ENCODE peak calls at places on chromosomes 6 and 20, in ten cellular contexts. N is HAP-1; B is Calu3; W is activated T-cell treated with anti-CD3 and anti-CD28 coated beads, Interleukin-2, amount 50 U/mL, for 72 hours; E is GM12865; V is H4; H is B cell; C is fibroblast of lung; S is CD14-positive monocyte; P is foreskin melanocyte. K is an unnamed sample.

GRCh38 chr20:34824861-34825529 is 456 bp downstream of the NCOA6 start:
- DNase-seq in N (peak), B (peak), W (peak), E (peak), V (peak), H (peak), C (peak), S (peak), P (peak), K (peak)

GRCh38 chr6:137283940-137284910 is 65.0 kb upstream of the IFNGR1 start:
- DNase-seq in N (no peak), B (no peak), W (no peak), E (peak), V (peak), H (no peak), C (no peak), S (no peak), P (peak), K (no peak)

GRCh38 chr6:161951139-161951538 is 677.3 kb upstream of the AGPAT4 start:
- DNase-seq in N (no peak), B (no peak), W (no peak), E (no peak), V (no peak), H (no peak), C (no peak), S (no peak), P (no peak), K (no peak)

GRCh38 chr6:89682991-89683390 is 44.4 kb upstream of the LYRM2 start:
- DNase-seq in N (no peak), B (no peak), W (no peak), E (no peak), V (no peak), H (no peak), C (no peak), S (no peak), P (no peak), K (no peak)

GRCh38 chr6:119172813-119173212 is 94.3 kb upstream of the FAM184A start:
- DNase-seq in N (no peak), B (no peak), W (no peak), E (no peak), V (no peak), H (no peak), C (no peak), S (no peak), P (no peak), K (no peak)

GRCh38 chr20:35893942-35894341 is 60.4 kb downstream of the SCAND1 start:
- DNase-seq in N (no peak), B (no peak), W (peak), E (peak), V (no peak), H (no peak), C (no peak), S (no peak), P (no peak), K (no peak)

GRCh38 chr6:22783921-22784320 is 214.6 kb downstream of the HDGFL1 start:
- DNase-seq in N (no peak), B (no peak), W (no peak), E (no peak), V (no peak), H (no peak), C (no peak), S (no peak), P (no peak), K (no peak)

GRCh38 chr6:157814883-157815282 is 8.2 kb upstream of the SNX9 start:
- DNase-seq in N (peak), B (no peak), W (no peak), E (peak), V (no peak), H (no peak), C (no peak), S (no peak), P (no peak), K (no peak)

GRCh38 chr6:75602897-75603395 is 1.3 kb downstream of the SENP6 start:
- DNase-seq in N (no peak), B (no peak), W (no peak), E (peak), V (no peak), H (no peak), C (no peak), S (no peak), P (peak), K (no peak)

GRCh38 chr6:16239798-16240123 is 1.4 kb downstream of the GMPR start:
- DNase-seq in N (no peak), B (no peak), W (no peak), E (no peak), V (peak), H (no peak), C (peak), S (peak), P (no peak), K (peak)

GRCh38 chr6:70281923-70282902 is 20.7 kb downstream of the COL9A1 start:
- DNase-seq in N (peak), B (no peak), W (no peak), E (no peak), V (no peak), H (no peak), C (no peak), S (no peak), P (no peak), K (peak)

GRCh38 chr20:59857951-59858350 is 75.5 kb downstream of the SYCP2 start:
- DNase-seq in N (no peak), B (no peak), W (no peak), E (no peak), V (no peak), H (no peak), C (no peak), S (no peak), P (no peak), K (no peak)

GRCh38 chr20:44409132-44409600 is 53.7 kb downstream of the HNF4A start:
- DNase-seq in N (no peak), B (no peak), W (no peak), E (no peak), V (peak), H (no peak), C (peak), S (no peak), P (no peak), K (no peak)

GRCh38 chr20:47985092-47985850 is 200.0 kb upstream of the SULF2 start:
- DNase-seq in N (peak), B (peak), W (no peak), E (peak), V (peak), H (no peak), C (peak), S (no peak), P (no peak), K (peak)

GRCh38 chr6:72616406-72617015 is 5.4 kb upstream of the KCNQ5 start:
- DNase-seq in N (no peak), B (no peak), W (no peak), E (peak), V (peak), H (peak), C (peak), S (no peak), P (peak), K (no peak)

GRCh38 chr20:39936401-39936800 is 752.6 kb downstream of the MAFB start:
- DNase-seq in N (no peak), B (no peak), W (no peak), E (no peak), V (no peak), H (no peak), C (no peak), S (no peak), P (no peak), K (no peak)

GRCh38 chr6:90178294-90178678 is 118.4 kb downstream of the BACH2 start:
- DNase-seq in N (no peak), B (no peak), W (no peak), E (no peak), V (no peak), H (no peak), C (no peak), S (no peak), P (no peak), K (no peak)

GRCh38 chr6:10184408-10185187 is 230.3 kb downstream of the TFAP2A start:
- DNase-seq in N (no peak), B (no peak), W (no peak), E (no peak), V (no peak), H (no peak), C (no peak), S (no peak), P (no peak), K (no peak)

GRCh38 chr6:108778421-108779186 is 69.6 kb upstream of the ARMC2 start:
- DNase-seq in N (no peak), B (no peak), W (no peak), E (no peak), V (no peak), H (no peak), C (no peak), S (no peak), P (no peak), K (peak)

GRCh38 chr6:4853782-4854511 is 77.7 kb downstream of the CDYL start:
- DNase-seq in N (no peak), B (no peak), W (peak), E (peak), V (peak), H (no peak), C (peak), S (no peak), P (no peak), K (no peak)